ENCODE peak calls at places on chromosomes 3 and 15, in nine cellular contexts. R, W, Z, C, H, O, Q, J and D are unnamed samples.

GRCh38 chr3:101643861-101644613 is 32.9 kb downstream of the ZBTB11 start:
- DNase-seq in O (no peak), R (no peak), Q (no peak), W (no peak), J (peak; percentile 10), C (peak; percentile 49), H (peak; percentile 88), Z (no peak), D (no peak)

GRCh38 chr3:61663728-61664492 is 102.5 kb downstream of the PTPRG start:
- DNase-seq in J (no peak), Z (no peak), R (no peak), W (no peak), H (peak; percentile 4), C (no peak), O (no peak), Q (no peak), D (no peak)

GRCh38 chr15:38589502-38589901 is 24.9 kb upstream of the RASGRP1 start:
- DNase-seq in O (no peak), J (no peak), Z (no peak), C (no peak), W (no peak), Q (no peak), H (peak; percentile 76), R (no peak), D (no peak)

GRCh38 chr15:72591361-72591760 is 63.1 kb upstream of the GOLGA6B start:
- DNase-seq in H (no peak), W (no peak), O (no peak), R (no peak), Z (no peak), C (no peak), Q (no peak), J (no peak), D (no peak)

GRCh38 chr15:42138968-42139386 is 17.5 kb downstream of the PLA2G4F start:
- DNase-seq in H (no peak), R (no peak), Q (no peak), W (peak; percentile 28), J (no peak), Z (no peak), C (no peak), O (no peak), D (no peak)

GRCh38 chr15:92466834-92467233 is 73.2 kb downstream of the ST8SIA2 start:
- DNase-seq in C (no peak), Q (no peak), W (no peak), H (no peak), J (no peak), R (no peak), Z (no peak), O (no peak), D (no peak)

GRCh38 chr3:169755488-169755887 is 9.4 kb downstream of the TERC start:
- DNase-seq in Z (no peak), O (no peak), C (no peak), W (no peak), R (no peak), H (no peak), Q (no peak), J (no peak), D (no peak)

GRCh38 chr15:20106026-20106425 is 435.6 kb downstream of the GOLGA6L6 start:
- DNase-seq in Q (no peak), R (no peak), W (peak; percentile 1), H (no peak), C (no peak), Z (no peak), J (no peak), O (peak; percentile 0), D (no peak)

GRCh38 chr3:31277582-31277981 is 255.1 kb upstream of the STT3B start:
- DNase-seq in R (no peak), H (no peak), C (no peak), W (no peak), Q (no peak), Z (no peak), J (no peak), O (no peak), D (no peak)

GRCh38 chr3:126634803-126635202 is 20.1 kb downstream of the TXNRD3 start:
- DNase-seq in C (no peak), H (no peak), R (no peak), Z (no peak), Q (no peak), J (no peak), O (no peak), W (no peak), D (no peak)

GRCh38 chr3:55884491-55885285 is 397.6 kb upstream of the WNT5A start:
- DNase-seq in C (no peak), H (peak; percentile 53), W (no peak), R (no peak), Z (no peak), O (no peak), J (no peak), Q (no peak), D (no peak)

GRCh38 chr3:124832782-124833709 is 54.1 kb downstream of the ITGB5 start:
- DNase-seq in Q (no peak), Z (no peak), R (no peak), H (peak; percentile 48), W (no peak), C (no peak), J (no peak), O (no peak), D (no peak)

GRCh38 chr15:80228959-80229610 is 22.9 kb downstream of the CTXND1 start:
- DNase-seq in J (no peak), Z (no peak), H (peak; percentile 39), Q (no peak), R (no peak), O (no peak), C (no peak), W (no peak), D (no peak)

GRCh38 chr15:70142072-70142321 is 44.3 kb upstream of the TLE3 start:
- DNase-seq in Q (no peak), W (no peak), O (no peak), R (no peak), H (no peak), C (no peak), Z (no peak), J (no peak), D (no peak)

GRCh38 chr3:105938101-105938500 is 69.3 kb upstream of the CBLB start:
- DNase-seq in R (no peak), H (no peak), Z (no peak), O (no peak), J (no peak), W (no peak), Q (peak; percentile 38), C (no peak), D (no peak)

GRCh38 chr3:177615015-177615414 is 417.7 kb upstream of the TBL1XR1 start:
- DNase-seq in H (peak; percentile 97), O (peak; percentile 37), Q (peak; percentile 70), C (no peak), R (no peak), J (no peak), Z (no peak), W (no peak), D (no peak)

GRCh38 chr15:40930430-40931299 is 1.5 kb downstream of the DLL4 start:
- DNase-seq in Q (no peak), O (peak; percentile 78), J (no peak), R (no peak), Z (no peak), W (no peak), H (peak; percentile 73), C (peak; percentile 74), D (no peak)

GRCh38 chr3:182809523-182809922 is 16.2 kb downstream of the ATP11B start:
- DNase-seq in W (no peak), H (no peak), Z (no peak), R (no peak), O (no peak), C (no peak), Q (no peak), J (no peak), D (no peak)

GRCh38 chr3:186882881-186883685 is 40.6 kb downstream of the ADIPOQ start:
- DNase-seq in W (no peak), C (peak; percentile 64), O (no peak), J (peak; percentile 31), R (no peak), Z (no peak), H (peak; percentile 88), Q (no peak), D (no peak)

GRCh38 chr3:152374260-152374990 is 105.7 kb downstream of the MBNL1 start:
- DNase-seq in H (no peak), J (no peak), Q (no peak), W (no peak), R (no peak), O (no peak), Z (no peak), C (no peak), D (no peak)